ENCODE peak calls at places on chromosomes 13 and 19, in nine cellular contexts. V, M, W, T, Z, U, Q, A and J are unnamed samples.

GRCh38 chr13:105957769-105958438 is 577.6 kb downstream of the EFNB2 start:
- DNase-seq in U (no peak), A (no peak), W (no peak), V (no peak), M (no peak), T (no peak), Q (no peak), Z (no peak), J (no peak)

GRCh38 chr19:44212865-44213346 is 574 bp downstream of the ZNF227 start:
- DNase-seq in U (no peak), A (peak; percentile 55), T (no peak), Z (no peak), Q (peak; percentile 53), V (no peak), W (no peak), M (no peak), J (no peak)

GRCh38 chr19:5968431-5969373 is 9.2 kb downstream of the RANBP3 start:
- DNase-seq in Q (no peak), Z (no peak), M (no peak), W (peak; percentile 36), V (no peak), A (no peak), U (no peak), T (no peak), J (no peak)

GRCh38 chr13:44903596-44903995 is 85.7 kb downstream of the NUFIP1 start:
- DNase-seq in U (no peak), M (peak; percentile 81), T (no peak), A (peak; percentile 26), W (no peak), V (no peak), Q (peak; percentile 86), Z (peak; percentile 94), J (no peak)

GRCh38 chr19:33000510-33000909 is 28.5 kb downstream of the FAAP24 start:
- DNase-seq in M (no peak), Z (no peak), W (no peak), U (no peak), A (no peak), V (peak; percentile 10), T (no peak), Q (no peak), J (no peak)

GRCh38 chr19:10288662-10289166 is 1.0 kb upstream of the ICAM5 start:
- DNase-seq in Z (no peak), T (peak; percentile 60), A (peak; percentile 83), Q (peak; percentile 52), V (peak; percentile 49), U (no peak), W (no peak), M (no peak), J (peak; percentile 74)

GRCh38 chr13:31951215-31951678 is 80.3 kb upstream of the FRY start:
- DNase-seq in A (no peak), W (peak; percentile 30), U (no peak), V (peak; percentile 9), Q (peak; percentile 59), M (peak; percentile 59), Z (no peak), T (no peak), J (no peak)

GRCh38 chr13:40968416-40969000 is 50.6 kb downstream of the ELF1 start:
- DNase-seq in T (no peak), A (no peak), Q (no peak), U (no peak), M (no peak), V (no peak), Z (no peak), W (no peak), J (no peak)

GRCh38 chr13:46389985-46390384 is 2.9 kb upstream of the RUBCNL start:
- DNase-seq in W (no peak), T (no peak), A (no peak), Q (no peak), U (no peak), Z (no peak), M (no peak), V (no peak), J (no peak)

GRCh38 chr19:4108767-4109625 is 14.9 kb downstream of the MAP2K2 start:
- DNase-seq in U (peak; percentile 35), Q (no peak), M (no peak), T (peak; percentile 55), W (no peak), V (no peak), Z (no peak), A (no peak), J (peak; percentile 54)

GRCh38 chr19:19873381-19873780 is 7.7 kb downstream of the ZNF253 start:
- DNase-seq in A (no peak), M (no peak), V (no peak), Q (no peak), Z (no peak), U (no peak), W (no peak), T (no peak), J (no peak)

GRCh38 chr13:45670481-45670880 is 31.6 kb upstream of the CBY2 start:
- DNase-seq in T (no peak), M (no peak), Q (no peak), A (no peak), U (no peak), W (no peak), V (no peak), Z (no peak), J (no peak)

GRCh38 chr19:2488942-2489731 is 13.2 kb downstream of the GADD45B start:
- DNase-seq in T (no peak), Z (no peak), A (peak; percentile 60), W (peak; percentile 22), M (peak; percentile 73), Q (peak; percentile 71), V (no peak), U (no peak), J (no peak)

GRCh38 chr19:51754106-51754505 is 2.4 kb upstream of the FPR1 start:
- DNase-seq in Q (no peak), A (no peak), T (no peak), U (no peak), W (no peak), V (no peak), M (no peak), Z (no peak), J (no peak)

GRCh38 chr13:74090869-74091605 is 43.2 kb downstream of the KLF12 start:
- DNase-seq in V (no peak), Z (no peak), Q (no peak), U (no peak), W (no peak), T (no peak), M (no peak), A (no peak), J (no peak)

GRCh38 chr19:18895038-18895827 is 725 bp downstream of the CERS1 start:
- DNase-seq in Z (peak; percentile 17), M (no peak), Q (peak; percentile 78), T (no peak), A (peak; percentile 63), V (no peak), W (no peak), U (no peak), J (peak; percentile 40)

GRCh38 chr13:20489185-20489820 is 36.4 kb downstream of the CRYL1 start:
- DNase-seq in Z (peak; percentile 13), V (peak; percentile 35), M (no peak), W (no peak), T (peak; percentile 47), Q (no peak), U (peak; percentile 8), A (no peak), J (no peak)

GRCh38 chr19:7830823-7831222 is 805 bp downstream of the EVI5L start:
- DNase-seq in A (no peak), U (no peak), Z (no peak), W (no peak), T (no peak), V (no peak), M (no peak), Q (no peak), J (no peak)

GRCh38 chr13:100022798-100023197 is 41.2 kb downstream of the ZIC2 start:
- DNase-seq in T (no peak), Z (no peak), A (no peak), W (no peak), M (no peak), U (no peak), Q (no peak), V (no peak), J (no peak)

GRCh38 chr13:42395066-42395821 is 123.3 kb downstream of the AKAP11 start:
- DNase-seq in W (no peak), U (no peak), T (peak; percentile 52), V (peak; percentile 49), A (no peak), Q (no peak), M (no peak), Z (no peak), J (no peak)

GRCh38 chr13:32278456-32278855 is 36.7 kb downstream of the ZAR1L start:
- DNase-seq in Q (peak; percentile 39), A (peak; percentile 41), W (no peak), M (no peak), T (no peak), U (no peak), Z (peak; percentile 9), V (peak; percentile 19), J (no peak)

GRCh38 chr19:17473041-17473440 is 2.7 kb downstream of the SLC27A1 start:
- DNase-seq in A (peak; percentile 83), T (peak; percentile 19), V (peak; percentile 13), Q (peak; percentile 34), U (no peak), Z (no peak), M (no peak), W (no peak), J (no peak)

GRCh38 chr19:54560881-54561385 is 12.7 kb upstream of the LILRA2 start:
- DNase-seq in Q (no peak), W (no peak), T (no peak), A (no peak), Z (no peak), M (no peak), U (no peak), V (no peak), J (no peak)

GRCh38 chr13:43652751-43653150 is 134.0 kb downstream of the ENOX1 start:
- DNase-seq in Q (no peak), M (no peak), U (no peak), Z (no peak), T (no peak), W (no peak), V (no peak), A (no peak), J (no peak)

GRCh38 chr19:44747739-44748425 is 626 bp upstream of the BCL3 start:
- DNase-seq in Z (no peak), U (no peak), V (no peak), W (no peak), Q (peak; percentile 45), A (peak; percentile 77), M (peak; percentile 78), T (peak; percentile 55), J (no peak)

GRCh38 chr19:14479985-14480694 is 5.0 kb upstream of the PTGER1 start:
- DNase-seq in W (no peak), A (peak; percentile 23), T (peak; percentile 71), V (peak; percentile 65), M (peak; percentile 56), Z (no peak), Q (peak; percentile 62), U (peak; percentile 40), J (peak; percentile 76)

GRCh38 chr19:17281391-17282304 is at the start of gene ANKLE1:
- DNase-seq in U (no peak), Q (peak; percentile 59), W (no peak), V (peak; percentile 41), T (peak; percentile 39), M (peak; percentile 29), Z (no peak), A (peak; percentile 29), J (peak; percentile 74)

GRCh38 chr19:42065051-42065450 is 5.0 kb downstream of the GRIK5 start:
- DNase-seq in Q (no peak), A (no peak), U (no peak), T (no peak), Z (no peak), M (no peak), V (no peak), W (no peak), J (no peak)

GRCh38 chr19:814108-815078 is 7.4 kb downstream of the PLPPR3 start:
- DNase-seq in U (no peak), W (no peak), V (no peak), M (no peak), A (no peak), Z (no peak), Q (no peak), T (no peak), J (no peak)

GRCh38 chr19:42185281-42185680 is 32.2 kb downstream of the DEDD2 start:
- DNase-seq in T (no peak), Z (no peak), A (peak; percentile 42), M (no peak), V (peak; percentile 25), U (no peak), W (peak; percentile 45), Q (no peak), J (no peak)

GRCh38 chr19:2270157-2270571 is 11.8 kb downstream of the PEAK3 start:
- DNase-seq in A (no peak), V (peak; percentile 43), M (peak; percentile 61), Q (no peak), W (no peak), T (no peak), U (no peak), Z (no peak), J (no peak)